ENCODE peak calls at places on chromosomes 11 and 22, in four cellular contexts. B is stimulated activated CD8-positive, alpha-beta memory T cell treated with anti-CD3 and anti-CD28 coated beads, Interleukin-2, amount 100 ng/mL, for 48 hours; P is dermis blood vessel endothelial cell; E is mucosa of descending colon. F is an unnamed sample.

GRCh38 chr22:45731041-45731797 is 59.6 kb downstream of the ATXN10 start:
- DNase-seq in B (no peak), P (no peak), E (no peak), F (no peak)

GRCh38 chr11:119902656-119903181 is 173.7 kb upstream of the NECTIN1 start:
- DNase-seq in B (no peak), P (no peak), E (no peak), F (no peak)

GRCh38 chr22:44112191-44112590 is 68.5 kb upstream of the PARVG start:
- DNase-seq in B (no peak), P (no peak), E (no peak), F (no peak)

GRCh38 chr11:118834428-118835028 is 43.6 kb upstream of the DDX6 start:
- DNase-seq in B (no peak), P (no peak), E (no peak), F (no peak)

GRCh38 chr11:13135385-13136271 is 126.5 kb downstream of the RASSF10 start:
- DNase-seq in B (no peak), P (peak), E (no peak), F (peak)

GRCh38 chr22:33057363-33057995 is 702 bp downstream of the SYN3 start:
- DNase-seq in B (no peak), P (no peak), E (no peak), F (no peak)

GRCh38 chr22:37569009-37569920 is 9.0 kb downstream of the CDC42EP1 start:
- DNase-seq in B (no peak), P (no peak), E (peak), F (no peak)

GRCh38 chr11:11535611-11536010 is 86.2 kb downstream of the GALNT18 start:
- DNase-seq in B (no peak), P (peak), E (no peak), F (no peak)

GRCh38 chr11:69437001-69437875 is 44.2 kb upstream of the LINC01488 start:
- DNase-seq in B (no peak), P (no peak), E (no peak), F (peak)

GRCh38 chr11:102289510-102290078 is 27.7 kb upstream of the BIRC3 start:
- DNase-seq in B (no peak), P (no peak), E (no peak), F (no peak)

GRCh38 chr22:38103641-38104040 is 6.8 kb downstream of the BAIAP2L2 start:
- DNase-seq in B (no peak), P (no peak), E (peak), F (no peak)

GRCh38 chr11:64341851-64342791 is 2.1 kb downstream of the CCDC88B start:
- DNase-seq in B (peak), P (peak), E (peak), F (peak)

GRCh38 chr11:45667929-45668680 is 2.7 kb upstream of the CHST1 start:
- DNase-seq in B (no peak), P (no peak), E (no peak), F (no peak)

GRCh38 chr11:86063536-86063935 is 5.3 kb downstream of the PICALM start:
- DNase-seq in B (no peak), P (peak), E (no peak), F (peak)

GRCh38 chr11:62770778-62771143 is 435 bp upstream of the TAF6L start:
- DNase-seq in B (no peak), P (no peak), E (peak), F (no peak)

GRCh38 chr22:32106930-32107329 is 52.2 kb downstream of the C22orf42 start:
- DNase-seq in B (no peak), P (peak), E (no peak), F (no peak)

GRCh38 chr22:44526431-44527115 is 28.5 kb upstream of the RTL6 start:
- DNase-seq in B (no peak), P (no peak), E (no peak), F (no peak)

GRCh38 chr11:65660038-65660437 is 2.7 kb downstream of the RELA start:
- DNase-seq in B (no peak), P (no peak), E (no peak), F (no peak)

GRCh38 chr11:9396310-9396709 is 11.9 kb downstream of the IPO7 start:
- DNase-seq in B (no peak), P (no peak), E (no peak), F (no peak)

GRCh38 chr11:125578783-125579182 is 9.5 kb downstream of the EI24 start:
- DNase-seq in B (no peak), P (no peak), E (no peak), F (no peak)

GRCh38 chr11:66845143-66845875 is 2.1 kb downstream of the RCE1 start:
- DNase-seq in B (no peak), P (no peak), E (peak), F (no peak)

GRCh38 chr11:108906826-108907225 is 242.0 kb downstream of the DDX10 start:
- DNase-seq in B (no peak), P (peak), E (no peak), F (no peak)

GRCh38 chr11:72789493-72790131 is 4.2 kb downstream of the STARD10 start:
- DNase-seq in B (no peak), P (no peak), E (no peak), F (no peak)

GRCh38 chr11:134224710-134225662 is 515 bp downstream of the VPS26B start:
- DNase-seq in B (peak), P (peak), E (peak), F (no peak)

GRCh38 chr11:115616941-115617340 is 112.7 kb upstream of the CADM1 start:
- DNase-seq in B (no peak), P (peak), E (no peak), F (peak)

GRCh38 chr22:16845881-16846280 is 20.7 kb upstream of the XKR3 start:
- DNase-seq in B (no peak), P (no peak), E (no peak), F (no peak)

GRCh38 chr11:34105957-34106504 is 602 bp downstream of the NAT10 start:
- DNase-seq in B (no peak), P (peak), E (no peak), F (no peak)

GRCh38 chr22:38724926-38725571 is 19.3 kb downstream of the GTPBP1 start:
- DNase-seq in B (no peak), P (peak), E (peak), F (peak)

GRCh38 chr11:11382858-11383532 is 29.9 kb upstream of the CSNK2A3 start:
- DNase-seq in B (no peak), P (no peak), E (no peak), F (no peak)

F was measured in RCC 7860.